ENCODE peak calls at places on chromosomes 12 and 14, in nine cellular contexts. One of them, this sample, is unnamed.

GRCh38 chr12:116054280-116054679 is 223.2 kb downstream of the MED13L start:
- DNase-seq in stimulated activated CD4-positive, alpha-beta T cell treated with anti-CD3 and anti-CD28 coated beads, Interleukin-1b, Interleukin-23, amount 100 ng/mL, for 24 hours: no peak
- DNase-seq in T-cell: no peak
- DNase-seq in NCI-H1694 treated with DMSO at 0.1 percent for 48 hours: no peak
- DNase-seq in GM18507: no peak
- DNase-seq in GM10248: no peak
- DNase-seq in left cardiac atrium: no peak
- DNase-seq in HL-60: no peak
- DNase-seq in HS-5: no peak
- DNase-seq in this sample: no peak

GRCh38 chr12:92467886-92468285 is 234.9 kb upstream of the PLEKHG7 start:
- DNase-seq in stimulated activated CD4-positive, alpha-beta T cell treated with anti-CD3 and anti-CD28 coated beads, Interleukin-1b, Interleukin-23, amount 100 ng/mL, for 24 hours: no peak
- DNase-seq in T-cell: no peak
- DNase-seq in NCI-H1694 treated with DMSO at 0.1 percent for 48 hours: no peak
- DNase-seq in GM18507: no peak
- DNase-seq in GM10248: no peak
- DNase-seq in left cardiac atrium: no peak
- DNase-seq in HL-60: no peak
- DNase-seq in HS-5: no peak
- DNase-seq in this sample: no peak

GRCh38 chr12:49019435-49020317 is 1.1 kb upstream of the PRKAG1 start:
- DNase-seq in stimulated activated CD4-positive, alpha-beta T cell treated with anti-CD3 and anti-CD28 coated beads, Interleukin-1b, Interleukin-23, amount 100 ng/mL, for 24 hours: no peak
- DNase-seq in T-cell: no peak
- DNase-seq in NCI-H1694 treated with DMSO at 0.1 percent for 48 hours: peak
- DNase-seq in GM18507: no peak
- DNase-seq in GM10248: peak
- DNase-seq in left cardiac atrium: no peak
- DNase-seq in HL-60: peak
- DNase-seq in HS-5: no peak
- DNase-seq in this sample: peak

GRCh38 chr12:69157023-69157655 is 82.2 kb upstream of the CPSF6 start:
- DNase-seq in stimulated activated CD4-positive, alpha-beta T cell treated with anti-CD3 and anti-CD28 coated beads, Interleukin-1b, Interleukin-23, amount 100 ng/mL, for 24 hours: peak
- DNase-seq in T-cell: peak
- DNase-seq in NCI-H1694 treated with DMSO at 0.1 percent for 48 hours: peak
- DNase-seq in GM18507: peak
- DNase-seq in GM10248: peak
- DNase-seq in left cardiac atrium: peak
- DNase-seq in HL-60: peak
- DNase-seq in HS-5: peak
- DNase-seq in this sample: peak

GRCh38 chr14:68544150-68544892 is 248.5 kb downstream of the ZFP36L1 start:
- DNase-seq in stimulated activated CD4-positive, alpha-beta T cell treated with anti-CD3 and anti-CD28 coated beads, Interleukin-1b, Interleukin-23, amount 100 ng/mL, for 24 hours: no peak
- DNase-seq in T-cell: no peak
- DNase-seq in NCI-H1694 treated with DMSO at 0.1 percent for 48 hours: no peak
- DNase-seq in GM18507: no peak
- DNase-seq in GM10248: no peak
- DNase-seq in left cardiac atrium: peak
- DNase-seq in HL-60: no peak
- DNase-seq in HS-5: peak
- DNase-seq in this sample: no peak

GRCh38 chr14:24840204-24840893 is 206.4 kb upstream of the GZMB start:
- DNase-seq in stimulated activated CD4-positive, alpha-beta T cell treated with anti-CD3 and anti-CD28 coated beads, Interleukin-1b, Interleukin-23, amount 100 ng/mL, for 24 hours: no peak
- DNase-seq in T-cell: no peak
- DNase-seq in NCI-H1694 treated with DMSO at 0.1 percent for 48 hours: no peak
- DNase-seq in GM18507: no peak
- DNase-seq in GM10248: no peak
- DNase-seq in left cardiac atrium: no peak
- DNase-seq in HL-60: no peak
- DNase-seq in HS-5: no peak
- DNase-seq in this sample: no peak

GRCh38 chr14:102320033-102320660 is 601 bp downstream of the ZNF839 start:
- DNase-seq in stimulated activated CD4-positive, alpha-beta T cell treated with anti-CD3 and anti-CD28 coated beads, Interleukin-1b, Interleukin-23, amount 100 ng/mL, for 24 hours: no peak
- DNase-seq in T-cell: peak
- DNase-seq in NCI-H1694 treated with DMSO at 0.1 percent for 48 hours: no peak
- DNase-seq in GM18507: peak
- DNase-seq in GM10248: peak
- DNase-seq in left cardiac atrium: peak
- DNase-seq in HL-60: no peak
- DNase-seq in HS-5: no peak
- DNase-seq in this sample: no peak

GRCh38 chr12:70661762-70662161 is 24.5 kb upstream of the PTPRB start:
- DNase-seq in stimulated activated CD4-positive, alpha-beta T cell treated with anti-CD3 and anti-CD28 coated beads, Interleukin-1b, Interleukin-23, amount 100 ng/mL, for 24 hours: no peak
- DNase-seq in T-cell: no peak
- DNase-seq in NCI-H1694 treated with DMSO at 0.1 percent for 48 hours: no peak
- DNase-seq in GM18507: no peak
- DNase-seq in GM10248: no peak
- DNase-seq in left cardiac atrium: no peak
- DNase-seq in HL-60: no peak
- DNase-seq in HS-5: peak
- DNase-seq in this sample: no peak

GRCh38 chr14:64779472-64779871 is 75.2 kb downstream of the PLEKHG3 start:
- DNase-seq in stimulated activated CD4-positive, alpha-beta T cell treated with anti-CD3 and anti-CD28 coated beads, Interleukin-1b, Interleukin-23, amount 100 ng/mL, for 24 hours: no peak
- DNase-seq in T-cell: no peak
- DNase-seq in NCI-H1694 treated with DMSO at 0.1 percent for 48 hours: no peak
- DNase-seq in GM18507: no peak
- DNase-seq in GM10248: no peak
- DNase-seq in left cardiac atrium: no peak
- DNase-seq in HL-60: no peak
- DNase-seq in HS-5: no peak
- DNase-seq in this sample: no peak

This sample was measured in GF-D8.